ENCODE peak calls at places on chromosomes 5 and 9, in five cellular contexts. One of them, this sample, is unnamed.

GRCh38 chr5:68028131-68028727 is 187.3 kb upstream of the PIK3R1 start:
- DNase-seq in suprapubic skin: no peak
- DNase-seq in SK-N-SH: no peak
- DNase-seq in sigmoid colon: no peak
- DNase-seq in KBM-7: no peak
- DNase-seq in this sample: no peak

GRCh38 chr9:15576350-15577050 is 23.7 kb downstream of the CCDC171 start:
- DNase-seq in KBM-7: no peak
- DNase-seq in sigmoid colon: no peak
- DNase-seq in suprapubic skin: no peak
- DNase-seq in SK-N-SH: no peak
- DNase-seq in this sample: no peak

GRCh38 chr5:153629027-153629426 is 138.6 kb downstream of the GRIA1 start:
- DNase-seq in SK-N-SH: peak
- DNase-seq in sigmoid colon: no peak
- DNase-seq in KBM-7: peak
- DNase-seq in suprapubic skin: no peak
- DNase-seq in this sample: no peak

GRCh38 chr9:135615666-135616620 is 23.4 kb downstream of the GLT6D1 start:
- DNase-seq in sigmoid colon: no peak
- DNase-seq in SK-N-SH: peak
- DNase-seq in KBM-7: no peak
- DNase-seq in suprapubic skin: peak
- DNase-seq in this sample: no peak

GRCh38 chr9:138047469-138048040 is 170.0 kb downstream of the CACNA1B start:
- DNase-seq in suprapubic skin: peak
- DNase-seq in SK-N-SH: peak
- DNase-seq in KBM-7: no peak
- DNase-seq in sigmoid colon: peak
- DNase-seq in this sample: no peak

GRCh38 chr5:115313052-115313451 is 16.6 kb upstream of the CCDC112 start:
- DNase-seq in SK-N-SH: no peak
- DNase-seq in sigmoid colon: no peak
- DNase-seq in KBM-7: no peak
- DNase-seq in suprapubic skin: no peak
- DNase-seq in this sample: no peak

GRCh38 chr5:17305964-17306725 is 88.7 kb downstream of the BASP1 start:
- DNase-seq in SK-N-SH: no peak
- DNase-seq in sigmoid colon: no peak
- DNase-seq in KBM-7: no peak
- DNase-seq in suprapubic skin: no peak
- DNase-seq in this sample: no peak

GRCh38 chr9:112048924-112049785 is 125.9 kb downstream of the SUSD1 start:
- DNase-seq in SK-N-SH: no peak
- DNase-seq in suprapubic skin: no peak
- DNase-seq in KBM-7: no peak
- DNase-seq in sigmoid colon: no peak
- DNase-seq in this sample: no peak

GRCh38 chr9:10232352-10232930 is 380.4 kb downstream of the PTPRD start:
- DNase-seq in sigmoid colon: no peak
- DNase-seq in SK-N-SH: no peak
- DNase-seq in KBM-7: no peak
- DNase-seq in suprapubic skin: no peak
- DNase-seq in this sample: no peak

GRCh38 chr5:149113669-149114068 is 27.6 kb upstream of the ABLIM3 start:
- DNase-seq in SK-N-SH: no peak
- DNase-seq in KBM-7: no peak
- DNase-seq in suprapubic skin: no peak
- DNase-seq in sigmoid colon: no peak
- DNase-seq in this sample: no peak

GRCh38 chr5:164504141-164504772 is 998.8 kb downstream of the MAT2B start:
- DNase-seq in sigmoid colon: no peak
- DNase-seq in SK-N-SH: peak
- DNase-seq in suprapubic skin: no peak
- DNase-seq in KBM-7: peak
- DNase-seq in this sample: no peak

GRCh38 chr5:7802855-7803254 is 48.1 kb downstream of the CFAP90 start:
- DNase-seq in sigmoid colon: no peak
- DNase-seq in KBM-7: no peak
- DNase-seq in suprapubic skin: no peak
- DNase-seq in SK-N-SH: no peak
- DNase-seq in this sample: no peak

GRCh38 chr9:136404801-136405136 is 4.8 kb upstream of the SNAPC4 start:
- DNase-seq in suprapubic skin: no peak
- DNase-seq in KBM-7: no peak
- DNase-seq in sigmoid colon: no peak
- DNase-seq in SK-N-SH: no peak
- DNase-seq in this sample: no peak

GRCh38 chr5:16709691-16710420 is 93.1 kb upstream of the RETREG1 start:
- DNase-seq in suprapubic skin: no peak
- DNase-seq in KBM-7: no peak
- DNase-seq in SK-N-SH: no peak
- DNase-seq in sigmoid colon: no peak
- DNase-seq in this sample: no peak

GRCh38 chr9:97491216-97491999 is 10.1 kb upstream of the TMOD1 start:
- DNase-seq in KBM-7: no peak
- DNase-seq in SK-N-SH: no peak
- DNase-seq in sigmoid colon: no peak
- DNase-seq in suprapubic skin: no peak
- DNase-seq in this sample: no peak

GRCh38 chr5:92962752-92963151 is 618.3 kb downstream of the NR2F1-AS1 start:
- DNase-seq in sigmoid colon: no peak
- DNase-seq in KBM-7: no peak
- DNase-seq in SK-N-SH: peak
- DNase-seq in suprapubic skin: no peak
- DNase-seq in this sample: no peak

GRCh38 chr5:81006955-81007636 is 46.9 kb downstream of the RASGRF2 start:
- DNase-seq in SK-N-SH: no peak
- DNase-seq in suprapubic skin: no peak
- DNase-seq in KBM-7: peak
- DNase-seq in sigmoid colon: no peak
- DNase-seq in this sample: no peak

GRCh38 chr9:130478731-130479575 is 34.2 kb downstream of the ASS1 start:
- DNase-seq in KBM-7: no peak
- DNase-seq in SK-N-SH: no peak
- DNase-seq in suprapubic skin: no peak
- DNase-seq in sigmoid colon: no peak
- DNase-seq in this sample: no peak

GRCh38 chr9:99948896-99949295 is 42.4 kb downstream of the STX17 start:
- DNase-seq in suprapubic skin: no peak
- DNase-seq in KBM-7: no peak
- DNase-seq in SK-N-SH: no peak
- DNase-seq in sigmoid colon: no peak
- DNase-seq in this sample: no peak

GRCh38 chr5:145806923-145807322 is 28.2 kb downstream of the PRELID2 start:
- DNase-seq in KBM-7: no peak
- DNase-seq in sigmoid colon: no peak
- DNase-seq in SK-N-SH: no peak
- DNase-seq in suprapubic skin: no peak
- DNase-seq in this sample: no peak

GRCh38 chr5:177310332-177310731 is 1.4 kb downstream of the MXD3 start:
- DNase-seq in KBM-7: no peak
- DNase-seq in suprapubic skin: no peak
- DNase-seq in SK-N-SH: no peak
- DNase-seq in sigmoid colon: no peak
- DNase-seq in this sample: no peak

GRCh38 chr5:2374703-2375102 is 376.8 kb downstream of the IRX2 start:
- DNase-seq in SK-N-SH: no peak
- DNase-seq in sigmoid colon: no peak
- DNase-seq in suprapubic skin: no peak
- DNase-seq in KBM-7: no peak
- DNase-seq in this sample: no peak

GRCh38 chr5:74649421-74649973 is 9.0 kb upstream of the ENC1 start:
- DNase-seq in KBM-7: no peak
- DNase-seq in sigmoid colon: no peak
- DNase-seq in SK-N-SH: no peak
- DNase-seq in suprapubic skin: no peak
- DNase-seq in this sample: no peak

GRCh38 chr5:153458266-153458665 is 32.2 kb upstream of the GRIA1 start:
- DNase-seq in SK-N-SH: no peak
- DNase-seq in suprapubic skin: no peak
- DNase-seq in sigmoid colon: no peak
- DNase-seq in KBM-7: no peak
- DNase-seq in this sample: no peak

GRCh38 chr5:548256-548655 is 24.0 kb upstream of the SLC9A3 start:
- DNase-seq in sigmoid colon: peak
- DNase-seq in SK-N-SH: no peak
- DNase-seq in KBM-7: peak
- DNase-seq in suprapubic skin: peak
- DNase-seq in this sample: no peak

GRCh38 chr5:60333103-60333502 is 366.9 kb downstream of the DEPDC1B start:
- DNase-seq in suprapubic skin: no peak
- DNase-seq in SK-N-SH: no peak
- DNase-seq in KBM-7: no peak
- DNase-seq in sigmoid colon: no peak
- DNase-seq in this sample: no peak

GRCh38 chr5:137894586-137894985 is 5.3 kb downstream of the PKD2L2 start:
- DNase-seq in SK-N-SH: no peak
- DNase-seq in sigmoid colon: no peak
- DNase-seq in KBM-7: no peak
- DNase-seq in suprapubic skin: no peak
- DNase-seq in this sample: no peak

GRCh38 chr5:74541381-74541781 is 99.1 kb downstream of the ENC1 start:
- DNase-seq in sigmoid colon: no peak
- DNase-seq in SK-N-SH: no peak
- DNase-seq in suprapubic skin: no peak
- DNase-seq in KBM-7: no peak
- DNase-seq in this sample: no peak

GRCh38 chr9:99092643-99093491 is 12.0 kb upstream of the TGFBR1 start:
- DNase-seq in KBM-7: peak
- DNase-seq in SK-N-SH: no peak
- DNase-seq in suprapubic skin: no peak
- DNase-seq in sigmoid colon: no peak
- DNase-seq in this sample: no peak

GRCh38 chr9:113359385-113359784 is 10.0 kb downstream of the BSPRY start:
- DNase-seq in SK-N-SH: no peak
- DNase-seq in sigmoid colon: no peak
- DNase-seq in suprapubic skin: peak
- DNase-seq in KBM-7: no peak
- DNase-seq in this sample: no peak

GRCh38 chr9:10612649-10613398 is at the start of gene PTPRD:
- DNase-seq in KBM-7: peak
- DNase-seq in suprapubic skin: no peak
- DNase-seq in sigmoid colon: no peak
- DNase-seq in SK-N-SH: peak
- DNase-seq in this sample: no peak

GRCh38 chr9:89626741-89627265 is 22.0 kb downstream of the GADD45G start:
- DNase-seq in KBM-7: no peak
- DNase-seq in suprapubic skin: no peak
- DNase-seq in sigmoid colon: no peak
- DNase-seq in SK-N-SH: no peak
- DNase-seq in this sample: no peak

GRCh38 chr5:72063219-72063819 is 44.0 kb upstream of the MAP1B start:
- DNase-seq in sigmoid colon: no peak
- DNase-seq in KBM-7: peak
- DNase-seq in SK-N-SH: no peak
- DNase-seq in suprapubic skin: no peak
- DNase-seq in this sample: no peak

This sample was measured in stimulated activated CD8-positive, alpha-beta memory T cell treated with anti-CD3 and anti-CD28 coated beads, Interleukin-4, amount 100 ng/mL, for 1 hour.